ENCODE peak calls at places on chromosomes 3 and 15, in eight cellular contexts. P is breast epithelium, B is sigmoid colon, U is Panc1, C is endothelial cell of umbilical vein, M is transverse colon, I is K562, L is HepG2. V is an unnamed sample.

GRCh38 chr3:128266453-128266852 is 113.2 kb downstream of the EEFSEC start:
- DNase-seq in P (no peak), B (no peak), U (no peak), C (peak; percentile 18), M (no peak), I (peak; percentile 46), L (no peak), V (no peak)

GRCh38 chr3:150268426-150269321 is 139.4 kb upstream of the TSC22D2 start:
- DNase-seq in P (no peak), B (no peak), U (peak; percentile 81), C (no peak), M (no peak), I (no peak), L (peak; percentile 55), V (no peak)

GRCh38 chr3:129475863-129476262 is 35.8 kb downstream of the IFT122 start:
- DNase-seq in P (no peak), B (no peak), U (no peak), C (no peak), M (no peak), I (no peak), L (no peak), V (no peak)

GRCh38 chr3:184373422-184373821 is 4.6 kb downstream of the THPO start:
- DNase-seq in P (no peak), B (peak; percentile 72), U (no peak), C (no peak), M (no peak), I (no peak), L (no peak), V (no peak)

GRCh38 chr3:146468234-146468931 is 978 bp downstream of the PLSCR2 start:
- DNase-seq in P (no peak), B (no peak), U (no peak), C (no peak), M (no peak), I (no peak), L (no peak), V (peak; percentile 7)

GRCh38 chr15:74817370-74817737 is 4.7 kb downstream of the LMAN1L start:
- DNase-seq in P (peak; percentile 65), B (no peak), U (no peak), C (peak; percentile 43), M (peak; percentile 66), I (no peak), L (peak; percentile 56), V (peak; percentile 73)

GRCh38 chr3:181487236-181487978 is 224.3 kb upstream of the SOX2 start:
- DNase-seq in P (no peak), B (no peak), U (no peak), C (no peak), M (no peak), I (no peak), L (no peak), V (no peak)

GRCh38 chr3:152385761-152386160 is 117.0 kb downstream of the MBNL1 start:
- DNase-seq in P (no peak), B (no peak), U (no peak), C (no peak), M (no peak), I (no peak), L (peak; percentile 88), V (peak; percentile 53)

GRCh38 chr3:65928110-65928509 is 110.6 kb downstream of the MAGI1 start:
- DNase-seq in P (no peak), B (no peak), U (no peak), C (no peak), M (no peak), I (no peak), L (peak; percentile 69), V (no peak)

GRCh38 chr15:38824719-38825118 is 260.1 kb upstream of the RASGRP1 start:
- DNase-seq in P (no peak), B (no peak), U (no peak), C (no peak), M (no peak), I (no peak), L (no peak), V (no peak)

GRCh38 chr15:38823272-38823671 is 258.7 kb upstream of the RASGRP1 start:
- DNase-seq in P (no peak), B (no peak), U (no peak), C (peak; percentile 94), M (no peak), I (no peak), L (no peak), V (no peak)

GRCh38 chr3:76107935-76108570 is 322.7 kb upstream of the ZNF717 start:
- DNase-seq in P (no peak), B (no peak), U (no peak), C (no peak), M (no peak), I (peak; percentile 4), L (peak; percentile 1), V (peak; percentile 4)

GRCh38 chr3:56557815-56558170 is 818 bp downstream of the CCDC66 start:
- DNase-seq in P (no peak), B (no peak), U (no peak), C (no peak), M (no peak), I (no peak), L (no peak), V (no peak)

DNA sequence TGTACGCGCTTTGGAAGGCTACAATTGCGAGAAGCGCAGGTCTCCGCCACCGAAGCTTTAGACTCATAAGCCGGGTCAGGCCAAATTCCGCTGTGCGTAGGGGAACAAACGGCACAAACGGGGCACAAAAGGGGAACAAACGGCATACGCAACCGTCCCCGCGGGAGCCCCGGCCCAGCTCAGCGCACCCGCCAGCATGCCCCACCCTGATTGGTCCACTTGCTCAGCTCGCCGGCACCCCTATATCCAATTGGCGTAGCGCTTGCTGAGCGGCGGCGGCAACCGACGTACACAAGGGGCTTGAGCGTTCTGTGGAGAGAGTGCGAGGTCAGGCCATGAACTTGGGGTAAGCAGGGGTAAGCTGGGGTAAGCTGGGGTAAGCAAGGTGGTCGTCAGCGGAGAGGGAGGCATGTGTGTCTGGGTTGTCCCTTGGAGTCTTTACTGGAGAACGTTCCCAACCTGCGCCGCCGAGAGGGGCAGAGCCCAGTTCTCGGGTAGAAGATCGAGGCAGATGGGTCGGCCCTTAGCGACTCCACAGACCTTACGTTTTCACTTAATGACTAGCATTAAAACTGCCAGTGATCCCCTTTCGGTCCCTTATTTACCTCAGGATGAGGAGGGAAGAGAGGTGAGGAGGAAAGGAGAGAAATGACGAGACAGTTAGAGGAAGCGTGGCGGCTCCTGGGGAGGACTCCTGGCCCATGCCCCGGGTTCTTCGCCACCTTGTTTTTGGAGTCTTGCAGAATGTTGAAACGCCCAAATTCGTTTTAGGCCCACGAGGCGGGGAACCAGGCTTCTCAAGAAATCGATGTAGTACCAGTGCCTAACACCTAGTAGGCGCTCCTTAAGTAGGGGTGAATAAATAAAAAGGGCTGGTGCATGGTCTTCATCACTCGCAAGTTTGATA is at the start of gene CCDC66:
- DNase-seq in P (peak; percentile 94), B (peak; percentile 97), U (peak; percentile 60), C (peak; percentile 94), M (peak; percentile 95), I (peak; percentile 94), L (peak; percentile 87), V (peak; percentile 93)
- H3K27ac ChIP-seq in P (peak within 1 kb of the TSS; percentile 94), B (peak within 1 kb of the TSS; percentile 84), U (peak within 1 kb of the TSS; percentile 94), C (peak within 1 kb of the TSS; percentile 64), M (peak within 1 kb of the TSS; percentile 91), I (peak within 1 kb of the TSS; percentile 99), L (peak within 1 kb of the TSS; percentile 84), V (peak within 1 kb of the TSS; percentile 78)

GRCh38 chr3:102174312-102174712 is 260.5 kb upstream of the ZPLD1 start:
- DNase-seq in P (no peak), B (no peak), U (peak; percentile 66), C (peak; percentile 87), M (no peak), I (no peak), L (no peak), V (no peak)

GRCh38 chr3:102177075-102177755 is 257.6 kb upstream of the ZPLD1 start:
- DNase-seq in P (no peak), B (no peak), U (no peak), C (no peak), M (peak; percentile 23), I (no peak), L (no peak), V (no peak)

GRCh38 chr3:102176393-102176792 is 258.4 kb upstream of the ZPLD1 start:
- DNase-seq in P (no peak), B (no peak), U (no peak), C (no peak), M (no peak), I (no peak), L (no peak), V (no peak)

GRCh38 chr3:102178817-102179216 is 256.0 kb upstream of the ZPLD1 start:
- DNase-seq in P (no peak), B (no peak), U (no peak), C (peak; percentile 84), M (no peak), I (no peak), L (no peak), V (no peak)

GRCh38 chr3:102174832-102175374 is 259.9 kb upstream of the ZPLD1 start:
- DNase-seq in P (no peak), B (no peak), U (no peak), C (peak; percentile 75), M (no peak), I (no peak), L (no peak), V (no peak)
- TF ChIP-seq POLR2AphosphoS5 in P (no peak), B (no peak), U (no peak), C (no peak), M (no peak), I (no peak), L (no peak), V (no peak)

DNA sequence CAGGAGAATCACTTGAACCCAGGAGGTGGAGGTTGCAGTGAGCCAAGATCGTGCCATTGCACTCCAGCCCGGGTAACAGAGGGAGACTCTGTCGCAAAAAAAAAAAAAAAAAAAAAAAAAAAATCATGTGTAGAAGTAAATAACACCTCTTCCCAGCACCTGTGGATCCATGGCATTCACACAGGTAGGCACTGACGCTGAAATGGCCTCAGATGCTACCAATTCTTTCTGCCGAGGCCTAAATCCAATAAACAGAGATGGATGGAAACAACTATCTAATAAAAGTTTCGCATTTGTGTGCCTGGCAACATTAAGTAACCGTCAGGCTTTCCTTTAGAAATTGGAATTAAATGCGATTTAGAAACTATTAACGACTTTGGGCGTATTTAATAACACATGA is 10.3 kb upstream of the LRRC2 start:
- DNase-seq in P (no peak), B (no peak), U (no peak), C (no peak), M (no peak), I (no peak), L (no peak), V (no peak)
- H3K4me3 ChIP-seq in P (no peak overlapping the region), B (no peak overlapping the region), U (no peak overlapping the region), C (no peak overlapping the region), M (no peak overlapping the region), I (no peak overlapping the region), L (no peak overlapping the region), V (no peak overlapping the region)

GRCh38 chr15:40843885-40844542 is at the start of gene SPINT1:
- DNase-seq in P (peak; percentile 77), B (no peak), U (no peak), C (no peak), M (peak; percentile 82), I (peak; percentile 86), L (no peak), V (peak; percentile 73)

GRCh38 chr15:40841741-40842140 is 2.1 kb upstream of the SPINT1 start:
- DNase-seq in P (no peak), B (no peak), U (no peak), C (no peak), M (no peak), I (no peak), L (no peak), V (no peak)

GRCh38 chr15:40844543-40844981 is 714 bp downstream of the SPINT1 start:
- DNase-seq in P (peak; percentile 60), B (no peak), U (no peak), C (no peak), M (peak; percentile 39), I (no peak), L (no peak), V (no peak)

GRCh38 chr15:40843183-40843884 is 514 bp upstream of the SPINT1 start:
- DNase-seq in P (no peak), B (no peak), U (no peak), C (no peak), M (no peak), I (no peak), L (no peak), V (no peak)

GRCh38 chr15:40838756-40839155 is 5.1 kb upstream of the SPINT1 start:
- DNase-seq in P (no peak), B (no peak), U (no peak), C (no peak), M (no peak), I (no peak), L (no peak), V (no peak)
- H3K27ac ChIP-seq in P (peak overlapping the region; percentile 54), B (no peak overlapping the region), U (no peak overlapping the region), C (no peak overlapping the region), M (no peak overlapping the region), I (no peak overlapping the region), L (no peak overlapping the region), V (no peak overlapping the region)